ENCODE peak calls at places on chromosomes 7 and 10, in four cellular contexts. G, T, B and H are unnamed samples. For H3K4me1, the result is how much of the 10 kb centered on the place peaks cover.

GRCh38 chr7:132877578-132877977 is 204.3 kb downstream of the CHCHD3 start:
- DNase-seq in G (no peak), T (no peak), B (no peak), H (no peak)

GRCh38 chr10:29731760-29732159 is 97.0 kb upstream of the SVIL start:
- DNase-seq in G (no peak), T (no peak), B (no peak), H (no peak)

GRCh38 chr7:12754179-12754578 is 66.7 kb downstream of the ARL4A start:
- DNase-seq in G (no peak), T (no peak), B (no peak), H (no peak)

GRCh38 chr7:19964198-19964597 is 190.8 kb upstream of the TMEM196 start:
- DNase-seq in G (no peak), T (no peak), B (no peak), H (no peak)

GRCh38 chr10:62388328-62388727 is 14.2 kb downstream of the ZNF365 start:
- DNase-seq in G (no peak), T (no peak), B (no peak), H (no peak)

GRCh38 chr7:116441534-116441933 is 58.0 kb upstream of the CAV2 start:
- DNase-seq in G (no peak), T (no peak), B (no peak), H (no peak)

GRCh38 chr10:44069573-44069972 is 315.3 kb downstream of the CXCL12 start:
- DNase-seq in G (no peak), T (no peak), B (no peak), H (no peak)

GRCh38 chr10:112701528-112702295 is 248.3 kb upstream of the TCF7L2 start:
- DNase-seq in G (no peak), T (no peak), B (no peak), H (no peak)

GRCh38 chr7:107130487-107131220 is 38.1 kb upstream of the HBP1 start:
- DNase-seq in G (no peak), T (no peak), B (no peak), H (no peak)

GRCh38 chr10:92699518-92700272 is 9.9 kb downstream of the HHEX start:
- DNase-seq in G (peak), T (no peak), B (peak), H (peak)

GRCh38 chr7:93921607-93922446 is at the start of gene GNG11:
- DNase-seq in G (peak), T (no peak), B (peak), H (peak)

GRCh38 chr7:107563072-107563760 is 504 bp downstream of the COG5 start:
- DNase-seq in G (no peak), T (no peak), B (peak), H (peak)

GRCh38 chr10:7756360-7756992 is 31.3 kb downstream of the KIN start:
- DNase-seq in G (no peak), T (no peak), B (peak), H (peak)

GRCh38 chr7:105691692-105692564 is 110.6 kb upstream of the EFCAB10 start:
- DNase-seq in G (peak), T (peak), B (peak), H (peak)

GRCh38 chr7:129607471-129608120 is 3.9 kb upstream of the NRF1 start:
- DNase-seq in G (no peak), T (no peak), B (peak), H (no peak)

GRCh38 chr10:52466464-52466863 is 152.4 kb downstream of the DKK1 start:
- DNase-seq in G (peak), T (no peak), B (no peak), H (no peak)

GRCh38 chr10:52465202-52465601 is 151.1 kb downstream of the DKK1 start:
- DNase-seq in G (no peak), T (no peak), B (no peak), H (no peak)

GRCh38 chr10:52459097-52459496 is 145.0 kb downstream of the DKK1 start:
- DNase-seq in G (no peak), T (no peak), B (no peak), H (no peak)

GRCh38 chr10:52464725-52465124 is 150.6 kb downstream of the DKK1 start:
- DNase-seq in G (no peak), T (no peak), B (no peak), H (no peak)

GRCh38 chr10:52463831-52464230 is 149.8 kb downstream of the DKK1 start:
- DNase-seq in G (no peak), T (no peak), B (no peak), H (no peak)
- H3K27ac ChIP-seq in G (no peak), T (no peak), B (no peak), H (no peak)

GRCh38 chr10:116197961-116198360 is 75.0 kb downstream of the GFRA1 start:
- DNase-seq in G (no peak), T (no peak), B (no peak), H (no peak)

GRCh38 chr10:116195039-116195438 is 78.0 kb downstream of the GFRA1 start:
- DNase-seq in G (no peak), T (no peak), B (no peak), H (no peak)

GRCh38 chr10:116198636-116199035 is 74.4 kb downstream of the GFRA1 start:
- DNase-seq in G (no peak), T (no peak), B (no peak), H (no peak)

GRCh38 chr10:116194061-116194460 is 78.9 kb downstream of the GFRA1 start:
- DNase-seq in G (no peak), T (no peak), B (no peak), H (no peak)

DNA sequence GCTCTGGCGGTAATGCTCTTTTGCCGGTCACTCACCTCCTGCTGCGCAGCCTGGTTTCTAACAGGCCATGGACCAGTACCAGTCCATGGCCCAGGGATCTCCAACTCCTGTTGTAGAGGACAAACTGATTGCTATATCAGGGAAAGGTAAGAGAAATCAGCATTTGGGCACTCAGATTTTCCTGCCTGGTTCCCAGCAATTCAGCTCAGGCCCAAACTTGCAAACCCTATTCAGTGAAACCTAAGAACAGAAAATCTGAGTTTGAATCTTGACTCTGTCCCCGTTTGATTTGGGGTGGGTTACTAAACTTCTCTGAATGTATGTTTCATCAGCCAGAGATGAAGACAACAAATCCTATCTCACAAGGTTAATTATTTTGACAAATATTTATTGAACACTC is 77.4 kb downstream of the GFRA1 start:
- DNase-seq in G (no peak), T (no peak), B (no peak), H (no peak)
- H3K4me1 ChIP-seq in G (under half), T (under half), B (under half), H (under half)

DNA sequence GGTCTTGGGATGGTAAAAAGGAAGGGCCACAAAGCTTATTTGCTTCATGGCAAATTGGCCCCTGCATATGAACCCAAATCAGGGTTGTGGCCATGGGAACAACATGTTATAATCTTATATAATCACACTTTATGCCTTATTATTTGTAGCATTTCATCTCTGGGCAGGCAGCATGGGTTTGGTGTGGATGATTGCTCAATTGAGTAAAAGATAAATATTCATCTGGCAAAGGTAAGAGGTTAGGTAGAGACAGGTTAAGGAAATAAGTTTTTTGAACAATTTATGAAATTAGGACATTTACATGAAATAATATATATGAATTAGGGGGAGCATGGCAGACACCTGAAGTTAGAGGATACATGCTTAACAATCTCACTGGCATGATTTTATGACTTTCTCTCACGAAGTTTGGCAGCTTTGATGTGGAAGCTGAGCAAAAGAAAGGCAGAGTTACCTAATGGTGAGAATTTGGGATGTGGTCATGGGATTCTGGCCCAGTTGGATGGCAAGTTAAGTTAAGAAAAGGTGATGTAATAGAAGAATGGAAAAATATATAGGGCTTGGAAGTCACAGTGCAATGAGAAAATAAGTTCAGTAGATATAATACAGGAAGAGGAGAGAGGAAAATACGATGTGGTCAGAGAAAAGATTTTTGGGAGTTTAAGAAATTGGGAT is 88.1 kb upstream of the FAM3C start:
- DNase-seq in G (no peak), T (no peak), B (no peak), H (no peak)
- H3K27ac ChIP-seq in G (no peak), T (no peak), B (no peak), H (no peak)

GRCh38 chr7:232571-233455 is 40.4 kb downstream of the FAM20C start:
- DNase-seq in G (peak), T (no peak), B (peak), H (peak)
- H3K4me1 ChIP-seq in G (under half), T (under half), B (under half), H (under half)

DNA sequence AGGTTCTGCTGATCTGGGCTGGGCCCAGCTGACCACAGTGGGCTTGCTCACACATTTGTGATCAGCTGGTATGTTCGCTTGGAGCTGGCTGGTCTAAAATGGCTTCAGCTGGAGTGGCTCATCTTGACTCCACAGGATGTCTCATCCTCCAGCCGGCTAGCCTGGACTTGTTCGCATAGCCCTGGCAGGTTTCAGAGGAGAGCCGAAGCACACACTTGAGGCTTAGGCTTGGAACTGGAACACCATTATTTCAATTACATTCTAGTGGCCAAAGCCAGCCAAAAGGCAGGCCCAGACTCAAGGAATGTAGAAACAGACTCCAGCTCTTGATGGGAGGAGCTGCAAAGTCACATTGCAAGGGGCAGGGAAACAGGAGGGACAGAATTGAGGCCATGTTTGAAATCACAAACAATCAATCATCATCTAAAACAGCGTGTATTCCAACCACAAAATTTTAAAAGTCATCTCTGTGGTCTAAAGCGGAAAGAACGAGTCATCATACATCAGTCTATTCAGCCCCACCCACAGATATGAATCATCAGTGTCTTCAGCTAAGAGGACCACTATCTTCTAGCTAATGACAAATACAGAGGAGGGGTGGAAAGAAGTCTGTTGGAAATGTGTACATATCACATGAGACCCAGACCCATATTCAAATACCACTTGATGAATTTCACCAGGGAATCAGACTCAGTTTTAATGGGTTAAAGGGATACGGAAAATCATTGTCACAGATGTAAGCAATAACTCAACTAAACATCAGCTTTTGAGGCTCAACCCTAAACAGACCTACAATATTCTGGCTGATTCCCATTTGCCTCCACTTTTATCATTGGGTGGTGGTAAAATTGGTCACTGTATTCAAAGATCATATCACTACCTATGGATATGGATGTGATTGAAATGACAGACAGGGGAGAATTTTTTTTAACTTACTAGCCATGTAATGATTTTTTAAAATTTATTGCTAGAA is 139.0 kb upstream of the MKLN1 start:
- DNase-seq in G (no peak), T (peak), B (peak), H (peak)
- H3K27ac ChIP-seq in G (peak), T (peak), B (peak), H (no peak)

GRCh38 chr7:81256991-81257390 is 338.1 kb upstream of the SEMA3C start:
- DNase-seq in G (peak), T (no peak), B (no peak), H (no peak)
- H3K4me1 ChIP-seq in G (under half), T (under half), B (under half), H (under half)

GRCh38 chr10:30974355-30974754 is 57.3 kb downstream of the ZNF438 start:
- DNase-seq in G (no peak), T (no peak), B (no peak), H (no peak)
- H3K27ac ChIP-seq in G (peak), T (no peak), B (no peak), H (no peak)

GRCh38 chr7:33191326-33191725 is 62.0 kb downstream of the BBS9 start:
- DNase-seq in G (no peak), T (no peak), B (no peak), H (peak)
- H3K4me1 ChIP-seq in G (under half), T (under half), B (under half), H (under half)

GRCh38 chr7:28358423-28358868 is 53.9 kb upstream of the CREB5 start:
- DNase-seq in G (no peak), T (no peak), B (peak), H (no peak)
- H3K27ac ChIP-seq in G (no peak), T (no peak), B (no peak), H (no peak)

DNA sequence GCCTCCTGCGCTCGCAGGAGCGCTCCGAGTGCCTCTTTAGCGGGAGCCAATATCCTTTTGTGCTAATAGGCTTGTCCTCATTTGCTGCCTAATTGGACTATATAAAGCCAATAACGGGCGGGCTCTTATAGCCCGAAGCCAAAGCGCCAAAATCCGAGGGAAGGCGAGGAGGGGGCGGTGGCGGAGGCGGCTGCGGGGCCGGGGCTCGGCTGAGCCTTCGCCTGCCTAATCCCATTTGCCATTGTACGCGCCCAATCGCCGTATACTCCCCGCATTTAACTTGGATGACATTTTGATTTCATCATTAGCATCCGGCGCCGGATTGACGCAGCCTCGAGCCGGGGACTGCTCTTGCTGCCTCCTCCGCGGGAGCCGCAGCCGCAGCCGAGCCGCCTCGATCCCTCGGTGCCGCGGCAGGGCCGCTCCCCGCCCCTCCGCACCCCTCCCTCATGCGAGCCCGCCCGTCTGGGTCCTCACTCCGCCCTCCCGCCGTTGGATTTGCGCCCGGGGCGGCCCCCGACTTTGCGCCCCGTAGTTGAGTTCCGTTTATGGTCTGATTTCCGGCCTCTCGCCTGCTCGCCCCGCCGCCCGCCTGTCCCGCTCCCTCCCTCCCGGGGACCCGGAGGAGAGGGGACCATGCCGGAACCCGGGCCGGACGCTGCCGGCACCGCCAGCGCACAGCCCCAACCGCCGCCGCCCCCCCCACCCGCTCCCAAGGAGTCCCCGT is at the start of gene HMX3:
- DNase-seq in G (no peak), T (no peak), B (no peak), H (no peak)
- H3K4me1 ChIP-seq in G (under half), T (half or more), B (under half), H (under half)